ENCODE peak calls at places on chromosome 17, in nine cellular contexts. P is tibial artery, B is uterus, I is fibroblast of lung, J is ascending aorta, V is pancreas, U is stomach, R is HCT116, T is hepatocyte. Z is an unnamed sample.

GRCh38 chr17:35082073-35082657 is 18.7 kb upstream of the RFFL start:
- DNase-seq in P (no peak), B (no peak), I (peak), J (no peak), V (no peak), U (no peak), R (peak), T (no peak), Z (no peak)

GRCh38 chr17:50090971-50091950 is 3.9 kb upstream of the PDK2 start:
- DNase-seq in P (no peak), B (no peak), I (no peak), J (no peak), V (no peak), U (no peak), R (no peak), T (no peak), Z (no peak)

GRCh38 chr17:76524598-76525512 is 12.7 kb downstream of the CYGB start:
- DNase-seq in P (no peak), B (no peak), I (peak), J (no peak), V (peak), U (peak), R (no peak), T (no peak), Z (no peak)

GRCh38 chr17:81516439-81516838 is 3.8 kb upstream of the ACTG1 start:
- DNase-seq in P (no peak), B (peak), I (no peak), J (no peak), V (no peak), U (no peak), R (no peak), T (no peak), Z (no peak)

GRCh38 chr17:67238976-67239375 is 6.0 kb downstream of the HELZ start:
- DNase-seq in P (no peak), B (no peak), I (no peak), J (no peak), V (no peak), U (no peak), R (no peak), T (peak), Z (no peak)

GRCh38 chr17:50565559-50566350 is 5.2 kb downstream of the CACNA1G start:
- DNase-seq in P (no peak), B (no peak), I (no peak), J (no peak), V (no peak), U (no peak), R (no peak), T (no peak), Z (peak)

GRCh38 chr17:77245162-77245926 is 104.6 kb downstream of the SEC14L1 start:
- DNase-seq in P (no peak), B (no peak), I (no peak), J (no peak), V (no peak), U (no peak), R (no peak), T (no peak), Z (no peak)

GRCh38 chr17:80566054-80566400 is 21.4 kb downstream of the RPTOR start:
- DNase-seq in P (no peak), B (no peak), I (no peak), J (no peak), V (no peak), U (no peak), R (no peak), T (no peak), Z (no peak)

GRCh38 chr17:73800893-73801292 is 156.6 kb upstream of the SDK2 start:
- DNase-seq in P (no peak), B (no peak), I (no peak), J (peak), V (no peak), U (no peak), R (no peak), T (no peak), Z (no peak)

GRCh38 chr17:77209330-77209748 is 68.6 kb downstream of the SEC14L1 start:
- DNase-seq in P (peak), B (no peak), I (no peak), J (no peak), V (no peak), U (peak), R (no peak), T (no peak), Z (no peak)

GRCh38 chr17:30378797-30379302 is at the start of gene CPD:
- DNase-seq in P (peak), B (peak), I (peak), J (peak), V (peak), U (peak), R (peak), T (peak), Z (peak)

GRCh38 chr17:67276075-67276474 is 31.1 kb upstream of the HELZ start:
- DNase-seq in P (no peak), B (no peak), I (no peak), J (no peak), V (no peak), U (no peak), R (peak), T (no peak), Z (no peak)

GRCh38 chr17:47717845-47718621 is 15.0 kb upstream of the TBX21 start:
- DNase-seq in P (no peak), B (no peak), I (no peak), J (no peak), V (no peak), U (no peak), R (no peak), T (no peak), Z (no peak)

GRCh38 chr17:51044964-51045363 is 75.7 kb downstream of the SPAG9 start:
- DNase-seq in P (no peak), B (no peak), I (peak), J (no peak), V (no peak), U (no peak), R (no peak), T (no peak), Z (peak)

GRCh38 chr17:50153650-50154575 is 3.4 kb upstream of the PPP1R9B start:
- DNase-seq in P (peak), B (no peak), I (no peak), J (peak), V (peak), U (peak), R (no peak), T (no peak), Z (no peak)

GRCh38 chr17:57985675-57985974 is 2.4 kb downstream of the VEZF1 start:
- DNase-seq in P (no peak), B (no peak), I (peak), J (no peak), V (no peak), U (no peak), R (no peak), T (no peak), Z (no peak)

GRCh38 chr17:80317706-80317980 is 57.0 kb downstream of the RNF213 start:
- DNase-seq in P (no peak), B (no peak), I (no peak), J (no peak), V (no peak), U (no peak), R (no peak), T (no peak), Z (no peak)

GRCh38 chr17:235831-236640 is 54.6 kb upstream of the DOC2B start:
- DNase-seq in P (no peak), B (no peak), I (no peak), J (peak), V (peak), U (no peak), R (no peak), T (no peak), Z (no peak)

GRCh38 chr17:64196626-64197025 is 66.4 kb downstream of the TEX2 start:
- DNase-seq in P (no peak), B (no peak), I (peak), J (no peak), V (no peak), U (no peak), R (no peak), T (no peak), Z (no peak)

GRCh38 chr17:72687941-72688340 is 404.5 kb downstream of the SLC39A11 start:
- DNase-seq in P (no peak), B (no peak), I (no peak), J (no peak), V (no peak), U (no peak), R (no peak), T (no peak), Z (no peak)

GRCh38 chr17:9371019-9371418 is 204.6 kb downstream of the STX8 start:
- DNase-seq in P (no peak), B (no peak), I (peak), J (no peak), V (peak), U (no peak), R (peak), T (no peak), Z (no peak)

GRCh38 chr17:1486802-1487695 is 5.4 kb downstream of the MYO1C start:
- DNase-seq in P (peak), B (peak), I (peak), J (peak), V (peak), U (peak), R (peak), T (peak), Z (no peak)

GRCh38 chr17:8124350-8125195 is 667 bp upstream of the HES7 start:
- DNase-seq in P (no peak), B (no peak), I (peak), J (no peak), V (no peak), U (no peak), R (no peak), T (peak), Z (no peak)

GRCh38 chr17:5870231-5870953 is 199.8 kb upstream of the WSCD1 start:
- DNase-seq in P (no peak), B (no peak), I (no peak), J (no peak), V (no peak), U (no peak), R (no peak), T (no peak), Z (no peak)

GRCh38 chr17:79305831-79306687 is 231.4 kb downstream of the ENGASE start:
- DNase-seq in P (peak), B (no peak), I (no peak), J (peak), V (peak), U (peak), R (no peak), T (no peak), Z (peak)

GRCh38 chr17:11950771-11951519 is 46.3 kb downstream of the ZNF18 start:
- DNase-seq in P (no peak), B (no peak), I (peak), J (no peak), V (no peak), U (no peak), R (no peak), T (no peak), Z (no peak)

GRCh38 chr17:43341705-43342600 is 56.8 kb upstream of the ARL4D start:
- DNase-seq in P (no peak), B (no peak), I (peak), J (no peak), V (no peak), U (no peak), R (no peak), T (no peak), Z (no peak)

GRCh38 chr17:76909971-76910760 is 42.0 kb downstream of the MGAT5B start:
- DNase-seq in P (no peak), B (no peak), I (peak), J (no peak), V (peak), U (peak), R (peak), T (peak), Z (peak)

GRCh38 chr17:28897769-28898259 is 281 bp upstream of the FLOT2 start:
- DNase-seq in P (no peak), B (no peak), I (no peak), J (peak), V (no peak), U (no peak), R (no peak), T (no peak), Z (no peak)

GRCh38 chr17:80101946-80102706 is 745 bp downstream of the GAA start:
- DNase-seq in P (no peak), B (no peak), I (peak), J (no peak), V (no peak), U (no peak), R (no peak), T (peak), Z (no peak)

GRCh38 chr17:78342438-78343098 is 17.3 kb downstream of the SOCS3 start:
- DNase-seq in P (peak), B (peak), I (peak), J (peak), V (no peak), U (no peak), R (peak), T (no peak), Z (no peak)

GRCh38 chr17:60139438-60140285 is 10.1 kb upstream of the CA4 start:
- DNase-seq in P (no peak), B (peak), I (peak), J (peak), V (peak), U (peak), R (peak), T (peak), Z (peak)

GRCh38 chr17:82663381-82664275 is 15.4 kb upstream of the WDR45B start:
- DNase-seq in P (no peak), B (no peak), I (no peak), J (no peak), V (no peak), U (no peak), R (no peak), T (no peak), Z (peak)

GRCh38 chr17:59837362-59838195 is 55.2 kb downstream of the TUBD1 start:
- DNase-seq in P (peak), B (peak), I (peak), J (peak), V (peak), U (peak), R (peak), T (peak), Z (no peak)

GRCh38 chr17:49079840-49080663 is 52.5 kb upstream of the B4GALNT2 start:
- DNase-seq in P (no peak), B (no peak), I (no peak), J (no peak), V (no peak), U (no peak), R (no peak), T (no peak), Z (no peak)

GRCh38 chr17:9715503-9716016 is 70.2 kb downstream of the USP43 start:
- DNase-seq in P (no peak), B (no peak), I (no peak), J (no peak), V (no peak), U (no peak), R (no peak), T (no peak), Z (no peak)

GRCh38 chr17:46982577-46982976 is 3.5 kb upstream of the RPRML start:
- DNase-seq in P (no peak), B (no peak), I (no peak), J (no peak), V (no peak), U (no peak), R (no peak), T (no peak), Z (no peak)

GRCh38 chr17:1047886-1048470 is 51.0 kb downstream of the TIMM22 start:
- DNase-seq in P (no peak), B (no peak), I (no peak), J (no peak), V (no peak), U (no peak), R (no peak), T (no peak), Z (no peak)

GRCh38 chr17:45311406-45311761 is 5.4 kb downstream of the MAP3K14 start:
- DNase-seq in P (no peak), B (no peak), I (no peak), J (no peak), V (no peak), U (no peak), R (no peak), T (no peak), Z (no peak)

GRCh38 chr17:45308840-45309239 is 8.0 kb downstream of the MAP3K14 start:
- DNase-seq in P (no peak), B (no peak), I (no peak), J (no peak), V (no peak), U (no peak), R (no peak), T (no peak), Z (no peak)

GRCh38 chr17:45311762-45312476 is 4.9 kb downstream of the MAP3K14 start:
- DNase-seq in P (peak), B (peak), I (no peak), J (peak), V (peak), U (peak), R (peak), T (peak), Z (no peak)

GRCh38 chr17:45309400-45309799 is 7.4 kb downstream of the MAP3K14 start:
- DNase-seq in P (no peak), B (no peak), I (no peak), J (no peak), V (no peak), U (no peak), R (no peak), T (no peak), Z (no peak)

GRCh38 chr17:45310380-45311324 is 6.2 kb downstream of the MAP3K14 start:
- DNase-seq in P (no peak), B (no peak), I (peak), J (no peak), V (peak), U (peak), R (no peak), T (no peak), Z (no peak)
- H3K27ac ChIP-seq in P (peak), B (no peak), I (no peak), J (no peak), V (peak), U (peak), R (no peak), T (peak), Z (no peak)

DNA sequence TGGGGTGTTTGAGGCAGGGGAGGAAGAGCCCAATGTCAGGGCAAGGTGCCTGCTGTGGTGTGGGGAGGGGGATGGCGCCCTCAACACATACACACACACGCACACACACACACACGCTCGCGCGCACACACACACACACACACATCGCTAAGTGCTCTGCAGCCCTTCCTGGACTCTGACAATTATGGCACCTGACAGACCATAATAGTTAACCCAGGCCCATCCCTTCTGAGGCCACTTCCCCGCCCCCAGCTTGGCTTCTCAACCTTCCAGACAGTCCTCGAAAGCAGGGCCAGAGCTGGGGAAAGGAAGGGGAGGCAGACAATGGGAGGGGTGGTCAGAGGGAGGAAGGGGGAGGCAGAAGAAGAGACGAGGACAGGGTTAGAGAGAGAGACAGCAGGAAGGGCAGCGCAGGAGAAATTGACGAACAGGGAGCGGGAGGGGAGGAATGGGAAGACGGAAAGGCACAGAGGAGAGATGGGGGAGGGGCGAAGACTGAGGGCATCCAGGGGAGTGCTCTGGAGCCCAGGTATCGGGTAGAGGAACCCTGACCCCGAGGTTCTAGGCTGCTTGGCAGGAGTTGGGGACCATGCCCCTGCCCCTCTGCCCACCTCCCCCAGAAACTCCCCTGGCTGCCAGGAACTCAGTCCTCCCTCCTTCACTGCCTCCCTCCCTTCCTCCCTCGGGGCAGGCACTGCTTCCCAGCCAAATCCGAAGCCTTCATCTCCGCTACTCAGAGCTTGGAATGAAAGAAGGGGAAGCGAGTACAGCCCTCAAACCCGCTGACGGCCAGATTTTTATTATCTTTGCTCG is 4.0 kb downstream of the SRCIN1 start:
- DNase-seq in P (no peak), B (no peak), I (no peak), J (no peak), V (no peak), U (no peak), R (no peak), T (peak), Z (no peak)
- H3K4me3 ChIP-seq in P (no peak), B (no peak), I (no peak), J (no peak), V (no peak), U (no peak), R (no peak), T (no peak), Z (peak)

GRCh38 chr17:44547625-44548297 is 9.5 kb upstream of the FZD2 start:
- DNase-seq in P (no peak), B (no peak), I (peak), J (no peak), V (no peak), U (no peak), R (no peak), T (peak), Z (no peak)
- H3K27ac ChIP-seq in P (no peak), B (no peak), I (peak), J (no peak), V (no peak), U (peak), R (no peak), T (peak), Z (no peak)

GRCh38 chr17:75151893-75152292 is 2.4 kb downstream of the JPT1 start:
- DNase-seq in P (no peak), B (no peak), I (peak), J (no peak), V (no peak), U (no peak), R (no peak), T (no peak), Z (no peak)
- H3K4me3 ChIP-seq in P (no peak), B (no peak), I (peak), J (no peak), V (no peak), U (no peak), R (no peak), T (no peak), Z (peak)

GRCh38 chr17:68847711-68848110 is 107.5 kb downstream of the ABCA8 start:
- DNase-seq in P (no peak), B (no peak), I (no peak), J (no peak), V (no peak), U (no peak), R (no peak), T (no peak), Z (no peak)
- H3K27ac ChIP-seq in P (no peak), B (no peak), I (no peak), J (no peak), V (no peak), U (no peak), R (no peak), T (no peak), Z (no peak)

GRCh38 chr17:55769625-55770000 is 18.8 kb downstream of the PCTP start:
- DNase-seq in P (no peak), B (no peak), I (peak), J (peak), V (no peak), U (no peak), R (no peak), T (peak), Z (no peak)
- H3K4me3 ChIP-seq in P (no peak), B (no peak), I (no peak), J (no peak), V (no peak), U (no peak), R (no peak), T (no peak), Z (no peak)

Z was measured in dorsolateral prefrontal cortex.